ENCODE peak calls at places on chromosomes 13 and 19, in nine cellular contexts. T is stimulated activated CD4-positive, alpha-beta T cell treated with anti-CD3 and anti-CD28 coated beads, Interleukin-15, amount 100 ng/mL, for 1 hour; E is iPS-NIHi11; O is naive B cell; U is mucosa of descending colon; Z is RPMI7951; G is stimulated activated CD8-positive, alpha-beta memory T cell treated with anti-CD3 and anti-CD28 coated beads, Interleukin-4, amount 100 ng/mL, for 1 hour; F is endodermal cell; X is HEK293T. P is an unnamed sample.
A peak's percentile ranks its signal among the peaks of the same experiment; 100 is the strongest.

GRCh38 chr13:94362411-94362909 is 117.0 kb downstream of the DCT start:
- DNase-seq in T (peak; percentile 16), E (peak; percentile 81), O (peak; percentile 56), U (no peak), Z (peak; percentile 71), G (peak; percentile 9), F (peak; percentile 88), X (peak; percentile 94), P (peak; percentile 88)

GRCh38 chr13:29156136-29156535 is 336.0 kb downstream of the MTUS2 start:
- DNase-seq in T (no peak), E (no peak), O (no peak), U (no peak), Z (no peak), G (no peak), F (no peak), X (no peak), P (no peak)

GRCh38 chr13:21639604-21640003 is 31.3 kb upstream of the FGF9 start:
- DNase-seq in T (no peak), E (no peak), O (no peak), U (no peak), Z (no peak), G (no peak), F (no peak), X (no peak), P (no peak)

GRCh38 chr13:48730971-48731658 is 77.4 kb downstream of the CYSLTR2 start:
- DNase-seq in T (no peak), E (no peak), O (no peak), U (no peak), Z (peak; percentile 10), G (no peak), F (peak; percentile 56), X (no peak), P (no peak)

GRCh38 chr19:35883920-35884319 is 15.5 kb downstream of the APLP1 start:
- DNase-seq in T (no peak), E (no peak), O (peak; percentile 23), U (no peak), Z (no peak), G (no peak), F (no peak), X (no peak), P (no peak)

GRCh38 chr13:107422421-107422820 is 792.9 kb downstream of the LIG4 start:
- DNase-seq in T (no peak), E (no peak), O (no peak), U (no peak), Z (no peak), G (no peak), F (no peak), X (no peak), P (no peak)

GRCh38 chr19:13437919-13438618 is 68.2 kb downstream of the CACNA1A start:
- DNase-seq in T (no peak), E (no peak), O (no peak), U (no peak), Z (no peak), G (no peak), F (no peak), X (no peak), P (no peak)

GRCh38 chr13:21852043-21852442 is 181.2 kb downstream of the FGF9 start:
- DNase-seq in T (no peak), E (no peak), O (no peak), U (no peak), Z (no peak), G (no peak), F (no peak), X (no peak), P (no peak)

GRCh38 chr19:40691421-40692211 is 1.2 kb upstream of the NUMBL start:
- DNase-seq in T (no peak), E (peak; percentile 61), O (no peak), U (no peak), Z (no peak), G (no peak), F (peak; percentile 65), X (no peak), P (no peak)

GRCh38 chr19:40539070-40539469 is 37.6 kb upstream of the SHKBP1 start:
- DNase-seq in T (no peak), E (no peak), O (no peak), U (no peak), Z (peak; percentile 32), G (no peak), F (no peak), X (no peak), P (no peak)

P was measured in myocyte.